ENCODE peak calls at places on chromosomes 5 and 9, in ten cellular contexts. P, N, G, E, R, Y, Q, V, K and C are unnamed samples.

GRCh38 chr5:33299621-33300208 is 141.1 kb upstream of the TARS1 start:
- DNase-seq in P (peak), V (no peak), Q (peak), G (no peak), R (no peak), E (no peak), N (peak), Y (no peak), K (peak), C (no peak)

GRCh38 chr9:128683340-128684064 is 5.5 kb upstream of the SET start:
- DNase-seq in N (peak), G (no peak), K (peak), V (peak), P (peak), R (peak), E (peak), Y (no peak), Q (peak), C (peak)

GRCh38 chr9:91562412-91562811 is 138.8 kb upstream of the NFIL3 start:
- DNase-seq in P (no peak), R (no peak), V (no peak), E (no peak), K (peak), N (no peak), Y (no peak), Q (no peak), G (no peak), C (no peak)

GRCh38 chr5:95446009-95446408 is 54.8 kb downstream of the FAM81B start:
- DNase-seq in G (no peak), V (no peak), N (no peak), K (peak), R (no peak), E (no peak), Q (peak), Y (peak), P (peak), C (no peak)

GRCh38 chr5:10366310-10367297 is 13.1 kb downstream of the MARCHF6 start:
- DNase-seq in N (peak), R (no peak), Y (peak), P (peak), G (no peak), K (peak), E (no peak), Q (peak), V (peak), C (no peak)

GRCh38 chr9:89999534-90000370 is 394.9 kb downstream of the GADD45G start:
- DNase-seq in P (peak), E (peak), K (peak), G (no peak), Y (no peak), N (peak), Q (peak), R (no peak), V (peak), C (peak)

GRCh38 chr9:89593776-89594427 is 10.9 kb upstream of the GADD45G start:
- DNase-seq in K (peak), Y (no peak), V (peak), G (no peak), R (peak), E (no peak), N (peak), P (peak), Q (peak), C (no peak)

GRCh38 chr9:124810513-124811355 is 33.8 kb downstream of the OLFML2A start:
- DNase-seq in R (peak), V (peak), N (no peak), G (no peak), Y (no peak), K (peak), Q (peak), E (no peak), P (peak), C (no peak)

GRCh38 chr5:108481355-108481931 is 99.5 kb upstream of the FBXL17 start:
- DNase-seq in V (no peak), G (no peak), Y (peak), E (no peak), P (peak), R (peak), K (peak), N (peak), Q (peak), C (no peak)

GRCh38 chr5:157930710-157931109 is 71.8 kb upstream of the CLINT1 start:
- DNase-seq in Q (no peak), R (no peak), V (peak), G (no peak), Y (no peak), K (no peak), P (no peak), N (peak), E (no peak), C (no peak)

GRCh38 chr5:94577466-94578245 is 40.7 kb downstream of the KIAA0825 start:
- DNase-seq in Y (no peak), Q (no peak), G (no peak), N (no peak), K (no peak), V (no peak), R (no peak), P (no peak), E (no peak), C (no peak)

GRCh38 chr5:89128930-89129625 is 246.1 kb upstream of the MEF2C start:
- DNase-seq in R (no peak), G (no peak), Q (no peak), N (no peak), P (no peak), E (no peak), K (no peak), V (no peak), Y (no peak), C (no peak)

GRCh38 chr5:181088289-181088688 is 42.7 kb downstream of the OR2V1 start:
- DNase-seq in E (no peak), Y (no peak), K (no peak), V (no peak), G (no peak), R (peak), Q (no peak), P (no peak), N (no peak), C (no peak)

GRCh38 chr9:36632892-36633291 is 60.2 kb downstream of the MELK start:
- DNase-seq in G (no peak), R (no peak), K (peak), Y (peak), Q (no peak), P (peak), E (no peak), N (peak), V (no peak), C (no peak)

GRCh38 chr9:13142776-13143175 is 136.7 kb downstream of the MPDZ start:
- DNase-seq in R (no peak), K (no peak), N (no peak), G (no peak), V (no peak), Q (no peak), E (no peak), Y (no peak), P (no peak), C (no peak)

GRCh38 chr5:43036856-43037711 is 3.0 kb downstream of the ANXA2R start:
- DNase-seq in Y (no peak), N (peak), E (no peak), P (no peak), Q (peak), V (no peak), G (no peak), R (peak), K (peak), C (no peak)

GRCh38 chr5:110658006-110658405 is 68.5 kb downstream of the TMEM232 start:
- DNase-seq in N (no peak), R (no peak), P (no peak), Y (no peak), G (no peak), V (no peak), K (no peak), Q (no peak), E (no peak), C (no peak)

GRCh38 chr5:77239126-77239741 is 28.8 kb downstream of the PDE8B start:
- DNase-seq in Y (no peak), K (peak), N (peak), E (no peak), Q (peak), G (no peak), V (no peak), P (peak), R (no peak), C (no peak)

GRCh38 chr9:134536931-134537330 is 104.7 kb upstream of the COL5A1 start:
- DNase-seq in P (no peak), N (no peak), Y (no peak), G (no peak), K (no peak), R (no peak), V (no peak), E (no peak), Q (no peak), C (no peak)

GRCh38 chr9:133348763-133349573 is 950 bp downstream of the RPL7A start:
- DNase-seq in V (no peak), Q (no peak), Y (no peak), N (no peak), E (no peak), R (no peak), P (no peak), G (no peak), K (no peak), C (no peak)

GRCh38 chr5:73274870-73275756 is 102.1 kb downstream of the TMEM174 start:
- DNase-seq in G (peak), E (no peak), Q (no peak), P (peak), V (no peak), N (no peak), K (no peak), Y (no peak), R (no peak), C (no peak)

GRCh38 chr5:173535166-173535975 is 81.1 kb downstream of the BOD1 start:
- DNase-seq in G (no peak), N (no peak), E (no peak), V (no peak), Y (no peak), P (peak), R (no peak), Q (no peak), K (peak), C (no peak)

GRCh38 chr5:88761939-88762338 is 121.0 kb downstream of the MEF2C start:
- DNase-seq in G (no peak), Y (no peak), R (no peak), Q (no peak), P (no peak), V (no peak), N (no peak), E (no peak), K (no peak), C (no peak)

GRCh38 chr5:125293223-125293622 is 546.8 kb upstream of the ZNF608 start:
- DNase-seq in K (no peak), E (no peak), R (no peak), N (no peak), P (no peak), G (no peak), V (no peak), Y (no peak), Q (no peak), C (no peak)

GRCh38 chr9:38259519-38260218 is 132.8 kb upstream of the ALDH1B1 start:
- DNase-seq in N (no peak), Y (no peak), G (no peak), Q (no peak), V (no peak), E (no peak), K (no peak), R (no peak), P (no peak), C (no peak)

GRCh38 chr9:38257626-38258215 is 134.8 kb upstream of the ALDH1B1 start:
- DNase-seq in K (no peak), Y (no peak), P (no peak), R (no peak), G (no peak), V (no peak), N (no peak), E (no peak), Q (no peak), C (no peak)

GRCh38 chr9:38263534-38263933 is 129.0 kb upstream of the ALDH1B1 start:
- DNase-seq in Q (peak), G (no peak), V (no peak), P (peak), R (no peak), K (peak), E (no peak), N (no peak), Y (no peak), C (no peak)
- TF ChIP-seq CTCF in Q (no peak), G (no peak), V (peak), P (peak), R (peak), K (peak), E (no peak), N (no peak), Y (peak), C (no peak)

GRCh38 chr5:52864884-52865283 is 77.2 kb downstream of the ITGA1 start:
- DNase-seq in V (no peak), P (no peak), E (no peak), Q (no peak), N (no peak), G (no peak), R (no peak), K (peak), Y (no peak), C (no peak)

GRCh38 chr5:52869391-52869790 is 81.7 kb downstream of the ITGA1 start:
- DNase-seq in K (no peak), R (no peak), G (no peak), N (no peak), E (no peak), Y (no peak), V (no peak), Q (no peak), P (no peak), C (no peak)

GRCh38 chr5:52870448-52870847 is 82.7 kb downstream of the ITGA1 start:
- DNase-seq in R (no peak), E (no peak), Y (no peak), K (peak), Q (no peak), V (no peak), N (no peak), P (peak), G (no peak), C (no peak)

GRCh38 chr5:52867809-52868208 is 80.1 kb downstream of the ITGA1 start:
- DNase-seq in N (no peak), G (no peak), Y (no peak), P (peak), R (no peak), E (no peak), K (peak), V (no peak), Q (no peak), C (no peak)

GRCh38 chr5:52868417-52868816 is 80.7 kb downstream of the ITGA1 start:
- DNase-seq in N (no peak), G (no peak), V (no peak), K (no peak), P (no peak), Y (no peak), R (no peak), Q (no peak), E (no peak), C (no peak)
- TF ChIP-seq CTCF in N (no peak), G (no peak), V (no peak), K (no peak), P (no peak), Y (no peak), R (no peak), Q (no peak), E (no peak), C (no peak)

DNA sequence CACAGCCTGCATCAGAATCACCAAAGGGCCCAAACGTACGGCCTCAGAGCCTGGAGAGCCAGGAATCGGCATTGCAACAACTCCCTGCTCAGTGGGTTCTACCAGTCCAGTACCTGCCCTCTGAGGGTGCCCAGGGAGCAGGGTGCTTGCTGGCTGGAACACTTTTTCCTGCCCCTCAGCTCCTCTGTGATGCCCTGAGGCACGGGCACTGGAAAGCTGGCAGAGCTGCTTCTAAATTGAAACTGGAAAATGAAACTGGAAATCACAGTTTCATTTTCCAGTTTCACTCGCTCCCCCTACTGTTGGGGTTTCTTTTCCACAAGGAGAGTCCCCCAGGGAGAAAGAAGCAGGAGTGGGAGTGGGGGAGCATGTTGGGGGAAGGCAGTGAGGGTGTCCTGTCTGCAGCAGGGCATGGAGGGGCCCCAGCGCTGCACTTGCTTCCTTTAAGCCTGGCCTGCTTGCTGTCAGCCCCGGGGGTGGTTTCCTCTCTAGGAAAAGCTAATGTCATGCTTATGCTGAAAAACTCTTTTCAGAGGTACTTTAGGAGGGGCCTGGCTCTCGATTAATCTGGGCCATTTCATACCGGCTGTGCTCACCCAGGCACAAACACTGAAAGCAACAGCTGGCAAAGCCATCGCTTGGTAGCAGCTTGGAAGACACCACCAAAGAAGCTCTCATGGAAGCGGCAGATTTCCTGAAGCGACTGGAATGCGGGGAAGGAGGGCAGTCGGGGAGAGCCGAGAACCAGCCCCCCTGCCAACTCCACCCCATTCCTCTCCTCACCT is 26.2 kb downstream of the IRF1 start:
- DNase-seq in V (no peak), E (no peak), G (no peak), Y (no peak), N (peak), R (no peak), Q (peak), P (no peak), K (no peak), C (no peak)
- TF ChIP-seq CTCF in V (no peak), E (no peak), G (no peak), Y (no peak), N (no peak), R (no peak), Q (peak), P (peak), K (peak), C (no peak)

DNA sequence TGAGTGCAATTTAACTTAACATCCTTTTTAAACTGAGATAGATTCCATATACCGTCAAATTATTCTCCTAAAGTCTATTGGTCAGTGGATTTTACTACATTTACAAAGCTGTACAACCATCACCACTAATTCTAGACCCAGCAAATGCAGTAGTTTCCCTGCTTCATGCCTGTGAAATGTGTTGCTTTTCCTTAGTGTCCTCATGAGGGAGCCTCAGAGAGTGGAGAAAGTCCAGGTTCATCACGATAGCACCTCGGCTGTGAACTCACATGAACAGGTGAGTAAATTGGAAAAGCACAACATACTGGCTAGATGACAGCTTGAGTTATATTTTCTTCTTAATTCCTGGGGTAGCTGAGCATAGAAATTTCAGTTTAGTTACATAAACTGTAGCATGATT is 653.7 kb downstream of the MTRR start:
- DNase-seq in R (no peak), N (no peak), Q (no peak), K (no peak), E (no peak), Y (no peak), G (no peak), P (no peak), V (no peak), C (no peak)
- TF ChIP-seq CTCF in R (no peak), N (no peak), Q (no peak), K (no peak), E (no peak), Y (no peak), G (no peak), P (no peak), V (no peak), C (no peak)

DNA sequence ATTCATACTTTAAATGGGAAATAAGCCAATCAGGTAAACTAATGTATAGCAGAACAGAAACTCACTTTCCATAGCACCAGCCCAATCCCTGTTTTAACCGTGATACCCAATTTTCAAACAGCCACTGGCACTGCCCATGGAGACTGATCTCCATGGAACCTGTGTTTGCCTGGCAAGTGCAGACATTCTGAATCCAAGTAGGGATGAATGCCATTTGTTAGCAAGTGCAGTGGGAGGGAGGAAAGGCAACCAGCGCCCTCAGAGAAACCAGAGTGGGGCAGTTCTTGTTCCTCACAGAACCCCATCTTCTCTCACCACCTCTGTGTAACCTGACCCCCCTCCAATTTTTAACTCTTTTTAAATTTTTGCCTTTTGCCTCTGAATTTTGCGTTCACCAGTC is 229.0 kb downstream of the CTNND2 start:
- DNase-seq in E (no peak), V (no peak), N (no peak), G (no peak), K (no peak), Y (no peak), Q (no peak), R (no peak), P (no peak), C (no peak)
- TF ChIP-seq CTCF in E (no peak), V (no peak), N (no peak), G (no peak), K (no peak), Y (no peak), Q (no peak), R (no peak), P (no peak), C (no peak)

GRCh38 chr5:82277613-82277986 is 554 bp downstream of the RPS23 start:
- DNase-seq in N (no peak), Q (no peak), R (no peak), E (no peak), K (peak), G (no peak), V (no peak), Y (no peak), P (peak), C (no peak)

GRCh38 chr5:82275267-82275664 is 2.9 kb downstream of the RPS23 start:
- DNase-seq in E (no peak), Y (no peak), N (no peak), R (no peak), K (no peak), V (no peak), P (peak), G (no peak), Q (no peak), C (no peak)

GRCh38 chr5:82274343-82275266 is 3.5 kb downstream of the RPS23 start:
- DNase-seq in G (no peak), R (peak), Y (no peak), V (no peak), Q (peak), N (no peak), P (peak), K (no peak), E (no peak), C (no peak)

GRCh38 chr5:82276800-82277612 is 1.1 kb downstream of the RPS23 start:
- DNase-seq in G (no peak), K (no peak), P (peak), R (no peak), E (no peak), Q (no peak), V (no peak), N (no peak), Y (no peak), C (no peak)

DNA sequence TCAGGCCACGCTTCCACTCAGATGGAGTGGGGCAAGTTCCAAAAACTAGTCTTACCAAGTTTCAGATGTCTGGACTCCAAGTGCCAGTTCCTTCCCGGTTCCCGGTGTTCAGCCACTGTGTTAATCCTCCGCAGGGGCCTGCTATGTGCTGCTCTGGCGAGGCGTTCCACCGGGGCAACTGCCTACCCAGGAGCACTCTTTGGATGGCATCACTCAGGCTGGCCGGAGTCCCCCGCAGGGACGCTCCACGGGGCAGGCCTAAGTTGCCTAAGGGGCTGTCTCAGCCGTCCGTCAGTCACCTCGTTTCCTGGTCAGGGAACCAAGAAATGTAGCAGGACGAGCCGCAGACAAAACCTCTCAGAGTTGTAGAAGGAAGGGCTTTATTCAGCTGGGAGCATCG is 5.2 kb downstream of the RPS23 start:
- DNase-seq in K (no peak), E (no peak), R (peak), P (no peak), G (no peak), Y (no peak), N (no peak), V (no peak), Q (no peak), C (no peak)
- TF ChIP-seq CTCF in K (no peak), E (no peak), R (no peak), P (no peak), G (no peak), Y (no peak), N (no peak), V (no peak), Q (no peak), C (no peak)